ENCODE peak calls at places on chromosomes 7 and 10, in four cellular contexts. G is NCI-H2107, U is M059J, S is C1 segment of cervical spinal cord. R is an unnamed sample.

GRCh38 chr7:42993038-42993437 is 60.9 kb downstream of the MRPL32 start:
- DNase-seq in G (no peak), U (peak; percentile 3), S (no peak), R (no peak)

GRCh38 chr7:135747366-135747765 is 1.2 kb downstream of the FAM180A start:
- DNase-seq in G (no peak), U (no peak), S (no peak), R (no peak)

GRCh38 chr10:88347597-88348304 is 235.4 kb downstream of the RNLS start:
- DNase-seq in G (no peak), U (no peak), S (no peak), R (no peak)

GRCh38 chr7:83456413-83456812 is 192.5 kb downstream of the SEMA3E start:
- DNase-seq in G (no peak), U (no peak), S (no peak), R (no peak)

GRCh38 chr7:108809356-108809755 is 239.7 kb downstream of the DNAJB9 start:
- DNase-seq in G (no peak), U (no peak), S (no peak), R (no peak)

GRCh38 chr10:72483452-72483851 is 128.7 kb upstream of the DNAJB12 start:
- DNase-seq in G (no peak), U (peak; percentile 13), S (no peak), R (peak; percentile 37)

GRCh38 chr7:27175005-27175625 is 995 bp upstream of the HOXA10 start:
- DNase-seq in G (no peak), U (no peak), S (no peak), R (no peak)

GRCh38 chr10:71966046-71967004 is 2.1 kb downstream of the CHST3 start:
- DNase-seq in G (no peak), U (peak; percentile 86), S (no peak), R (peak; percentile 80)